ENCODE peak calls at places on chromosomes 2 and 18, in seven cellular contexts. O, D, N, V, W, Y and L are unnamed samples.

GRCh38 chr18:64253900-64254299 is 105.0 kb upstream of the LINC00305 start:
- DNase-seq in D (no peak), O (no peak), Y (no peak), W (no peak), V (no peak), N (no peak), L (no peak)

GRCh38 chr2:10654069-10654468 is 35.7 kb downstream of the NOL10 start:
- DNase-seq in Y (no peak), N (no peak), O (no peak), D (peak), W (no peak), V (peak), L (no peak)

GRCh38 chr2:13433954-13434353 is 717.2 kb downstream of the TRIB2 start:
- DNase-seq in W (no peak), Y (no peak), O (no peak), N (no peak), V (no peak), D (no peak), L (no peak)

GRCh38 chr2:193695367-193695766 is 1500.6 kb upstream of the TMEFF2 start:
- DNase-seq in N (no peak), W (peak), V (no peak), O (no peak), Y (no peak), D (peak), L (no peak)

GRCh38 chr18:67525328-67526110 is 9.0 kb upstream of the DSEL start:
- DNase-seq in O (no peak), D (peak), Y (no peak), N (no peak), W (no peak), V (peak), L (no peak)

GRCh38 chr2:226683196-226683595 is 116.4 kb downstream of the IRS1 start:
- DNase-seq in V (no peak), O (no peak), N (no peak), W (no peak), D (no peak), Y (no peak), L (no peak)

GRCh38 chr18:35620765-35621164 is 39.2 kb downstream of the GALNT1 start:
- DNase-seq in Y (no peak), N (no peak), W (no peak), V (no peak), O (no peak), D (no peak), L (no peak)

GRCh38 chr2:16400127-16400623 is 265.5 kb downstream of the CYRIA start:
- DNase-seq in Y (no peak), V (no peak), O (no peak), D (no peak), N (no peak), W (no peak), L (no peak)

GRCh38 chr2:168118733-168119518 is 128.5 kb downstream of the STK39 start:
- DNase-seq in D (peak), O (no peak), Y (no peak), V (peak), W (peak), N (no peak), L (no peak)